ENCODE peak calls at places on chromosomes 4 and X, in nine cellular contexts. O is psoas muscle; W is mammary epithelial cell; T is GM12865; G is CD8-positive, alpha-beta memory T cell; B is astrocyte of the cerebellum; C is GM06990; P is naive thymus-derived CD4-positive, alpha-beta T cell; V is tibial nerve. A is an unnamed sample.

GRCh38 chrX:68355629-68355920 is 77.7 kb downstream of the OPHN1 start:
- DNase-seq in C (no peak), G (no peak), P (no peak), V (no peak), O (no peak), W (peak), B (no peak), T (no peak), A (peak)

GRCh38 chr4:21177092-21177491 is 476.8 kb downstream of the PACRGL start:
- DNase-seq in W (no peak), G (no peak), V (no peak), B (no peak), O (no peak), T (no peak), P (no peak), C (no peak), A (no peak)

GRCh38 chr4:106370214-106370613 is 1.6 kb upstream of the GIMD1 start:
- DNase-seq in T (no peak), G (no peak), C (no peak), W (no peak), B (no peak), V (no peak), P (no peak), O (no peak), A (no peak)

GRCh38 chrX:32644476-32644875 is 566.9 kb downstream of the DMD start:
- DNase-seq in G (no peak), O (no peak), B (no peak), V (no peak), C (no peak), W (no peak), P (no peak), T (no peak), A (no peak)

GRCh38 chrX:45295587-45295986 is 94.9 kb upstream of the DIPK2B start:
- DNase-seq in O (no peak), V (no peak), P (no peak), W (peak), B (peak), G (no peak), C (no peak), T (no peak), A (peak)

GRCh38 chr4:48121180-48121579 is 12.9 kb downstream of the TXK start:
- DNase-seq in V (no peak), P (no peak), W (no peak), C (no peak), O (no peak), G (no peak), T (no peak), B (no peak), A (peak)

GRCh38 chr4:109298279-109299010 is 4.0 kb downstream of the COL25A1 start:
- DNase-seq in B (no peak), W (no peak), G (no peak), C (no peak), V (no peak), T (peak), O (no peak), P (no peak), A (peak)

GRCh38 chr4:124334119-124334518 is 378.4 kb downstream of the ANKRD50 start:
- DNase-seq in B (peak), G (no peak), V (no peak), W (peak), P (no peak), O (no peak), C (no peak), T (peak), A (peak)

GRCh38 chr4:108068422-108068821 is 78.7 kb downstream of the HADH start:
- DNase-seq in V (no peak), G (no peak), O (no peak), W (no peak), P (no peak), C (no peak), T (no peak), B (no peak), A (no peak)

GRCh38 chrX:2311483-2311882 is 189.3 kb downstream of the DHRSX start:
- DNase-seq in O (no peak), V (no peak), G (no peak), P (no peak), C (no peak), T (no peak), B (no peak), W (no peak), A (no peak)

GRCh38 chr4:25030283-25031076 is at the start of gene LGI2:
- DNase-seq in T (no peak), B (no peak), V (peak), G (no peak), P (no peak), C (no peak), W (no peak), O (peak), A (no peak)

GRCh38 chr4:25032126-25032525 is 1.4 kb upstream of the LGI2 start:
- DNase-seq in T (no peak), P (no peak), O (no peak), W (no peak), V (no peak), G (no peak), C (no peak), B (no peak), A (peak)

GRCh38 chr4:25029479-25030282 is 1.1 kb downstream of the LGI2 start:
- DNase-seq in V (no peak), O (no peak), T (no peak), G (no peak), W (no peak), C (no peak), P (no peak), B (no peak), A (no peak)

DNA sequence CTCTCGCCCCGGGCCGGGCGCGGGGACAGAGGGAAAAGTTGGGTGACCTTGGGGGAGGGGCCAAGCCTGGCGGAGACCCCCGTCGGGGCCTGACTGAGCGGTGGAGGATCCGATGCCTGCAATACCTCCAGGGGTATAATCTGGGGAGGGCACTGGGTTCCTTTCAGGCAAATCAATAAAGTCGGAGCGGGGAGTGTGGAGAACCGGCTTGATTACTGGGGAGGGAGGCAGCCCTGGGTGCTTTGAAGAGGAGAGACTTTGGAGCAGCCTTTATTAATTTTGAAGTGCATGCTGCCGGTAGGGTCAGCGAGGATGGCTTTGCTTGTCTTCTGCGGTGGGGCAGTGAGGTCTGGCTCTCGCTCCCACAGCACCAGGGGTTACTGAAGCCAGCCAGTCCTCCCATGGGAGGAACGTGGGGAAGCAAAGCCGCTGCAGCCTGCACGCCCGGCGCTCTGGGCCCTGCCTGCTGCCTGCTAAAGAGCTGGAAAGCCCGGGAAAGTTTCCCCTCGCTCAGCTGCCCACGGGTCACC is 396 bp upstream of the LGI2 start:
- DNase-seq in T (no peak), O (no peak), C (no peak), G (no peak), W (no peak), B (no peak), V (no peak), P (no peak), A (no peak)
- H3K4me3 ChIP-seq in T (no peak), O (peak), C (no peak), G (no peak), W (no peak), B (peak), V (peak), P (no peak), A (no peak)

DNA sequence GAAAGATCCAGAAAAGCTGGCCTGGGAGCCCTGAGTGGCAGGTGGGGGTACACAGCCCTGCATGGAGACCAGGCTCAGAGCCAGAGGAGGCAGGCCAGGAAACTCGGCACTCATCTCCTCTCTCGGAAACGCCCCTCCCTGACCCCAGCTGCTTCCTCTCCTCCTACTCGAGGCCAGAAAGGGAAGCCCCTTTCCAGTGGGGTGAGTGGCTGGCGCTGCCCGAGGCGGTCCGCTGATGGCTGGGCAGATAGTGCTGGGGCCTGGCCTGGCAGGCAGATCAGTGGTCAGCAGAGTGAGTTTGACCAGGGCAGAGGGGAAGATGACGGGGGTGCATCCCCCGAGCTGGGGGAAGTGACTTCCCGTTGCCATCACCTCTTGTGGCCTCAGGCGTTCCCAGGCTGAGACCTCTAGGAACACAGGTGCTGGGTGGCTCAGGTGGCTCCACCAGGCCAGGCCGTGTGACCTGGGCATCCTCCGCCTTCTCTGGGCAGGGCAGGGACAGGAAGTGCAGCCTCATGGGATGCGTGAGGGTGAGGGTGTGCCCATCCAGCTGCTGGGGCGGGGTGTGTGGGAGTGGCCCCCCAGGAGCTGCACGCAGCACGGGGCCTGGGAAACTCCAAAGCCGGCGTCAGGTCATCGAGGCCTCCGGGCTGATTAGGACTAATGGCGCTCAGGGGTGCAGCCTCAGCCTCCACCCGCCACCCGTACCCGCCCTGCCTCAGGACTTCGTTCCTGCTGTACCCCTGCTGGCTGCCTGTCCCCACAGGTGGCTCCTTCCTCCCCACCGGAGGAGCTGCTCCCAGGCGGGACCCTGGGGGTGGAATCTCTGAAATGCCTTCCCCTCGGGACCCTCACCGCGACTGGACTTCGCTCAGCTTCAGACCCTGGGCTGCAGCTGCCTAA is 5.8 kb downstream of the SH3BP2 start:
- DNase-seq in W (no peak), V (peak), G (peak), T (peak), O (peak), B (no peak), C (peak), P (peak), A (peak)
- H3K4me3 ChIP-seq in W (no peak), V (peak), G (peak), T (peak), O (peak), B (no peak), C (peak), P (peak), A (no peak)

DNA sequence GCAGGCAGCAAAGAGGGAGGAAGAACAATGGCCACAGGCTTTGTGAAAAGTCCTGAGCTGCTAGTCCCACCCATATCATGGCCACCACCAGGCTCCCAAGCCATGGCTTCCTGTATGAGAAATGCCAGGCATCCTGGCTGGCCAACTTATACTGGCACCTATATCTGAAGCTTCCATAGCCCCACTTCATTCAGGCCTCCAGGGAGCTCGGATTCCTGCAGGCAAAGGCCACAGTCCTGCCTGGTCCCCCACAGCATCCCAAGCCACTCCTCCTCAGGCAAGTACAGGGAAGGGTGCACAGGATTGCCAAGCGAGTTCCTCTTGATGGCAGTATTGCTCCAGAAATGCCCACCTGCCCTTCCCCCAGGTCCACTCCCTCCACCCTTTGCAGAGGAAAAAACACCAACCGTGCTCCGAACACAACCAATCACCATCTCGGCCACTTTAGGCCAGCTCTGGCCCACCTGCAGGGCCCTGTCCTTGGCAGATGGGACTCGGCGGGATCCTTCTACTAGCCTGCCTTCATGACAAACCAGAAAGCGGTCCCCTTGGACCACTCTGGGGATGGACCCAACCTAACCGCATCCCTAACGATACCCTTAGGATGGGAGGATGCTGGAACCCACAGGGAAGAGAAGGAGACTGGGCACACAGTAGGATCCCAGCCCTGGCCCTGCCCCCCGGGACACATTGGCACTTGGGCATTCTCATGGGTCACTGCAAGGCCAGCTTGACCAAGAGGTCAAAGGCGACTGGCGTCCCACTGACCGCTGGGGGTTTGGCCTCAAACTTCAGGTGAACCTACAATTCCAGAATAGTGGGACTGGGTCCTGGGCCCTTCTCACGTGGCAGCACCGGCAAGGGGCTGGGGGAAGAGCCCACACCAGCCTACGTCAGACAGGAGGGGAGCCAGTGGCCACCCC is 220.4 kb upstream of the AGTR2 start:
- DNase-seq in P (peak), T (no peak), O (no peak), G (no peak), C (peak), W (peak), B (no peak), V (no peak), A (no peak)
- H3K4me3 ChIP-seq in P (no peak), T (no peak), O (no peak), G (no peak), C (no peak), W (no peak), B (no peak), V (no peak), A (no peak)

DNA sequence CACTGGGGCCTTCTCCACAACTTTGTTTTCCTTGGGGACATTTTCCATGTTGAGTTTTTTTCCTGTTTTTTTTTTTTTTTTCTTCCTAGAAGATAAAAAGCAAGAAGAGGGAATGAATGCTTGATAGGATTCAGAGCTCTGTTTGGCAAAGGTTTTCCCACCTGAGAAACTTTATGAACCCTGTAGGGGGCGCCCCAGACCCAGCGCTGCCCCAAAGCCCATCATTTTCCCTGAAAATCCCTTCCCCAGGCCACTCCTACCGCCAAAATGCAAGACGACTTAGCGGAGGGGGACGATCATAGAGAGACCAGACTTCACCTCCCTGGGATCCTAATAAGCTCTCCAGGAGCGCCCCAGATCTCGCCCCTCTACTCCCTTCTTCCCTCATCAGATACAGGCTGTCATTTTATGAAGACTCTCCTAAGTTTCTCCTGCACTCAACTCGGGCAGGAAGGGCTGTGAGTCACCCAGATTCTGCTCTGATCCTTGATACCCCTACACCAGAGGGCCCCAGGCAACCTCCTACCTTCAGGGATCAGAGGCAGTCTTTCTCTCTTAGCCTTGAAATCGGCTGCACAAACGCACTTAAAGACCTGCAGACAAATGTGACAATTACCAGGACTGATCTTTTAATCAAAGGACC is 1.4 kb downstream of the BEX5 start:
- DNase-seq in B (no peak), G (peak), O (no peak), W (no peak), C (no peak), V (no peak), P (peak), T (no peak), A (no peak)
- H3K4me3 ChIP-seq in B (no peak), G (peak), O (no peak), W (no peak), C (no peak), V (no peak), P (peak), T (no peak), A (no peak)

GRCh38 chrX:24054182-24055042 is at the start of gene EIF2S3:
- DNase-seq in C (peak), P (peak), V (peak), B (peak), W (peak), O (peak), T (peak), G (peak), A (peak)
- H3K4me3 ChIP-seq in C (no peak), P (peak), V (peak), B (peak), W (no peak), O (no peak), T (no peak), G (peak), A (peak)

GRCh38 chrX:155053656-155054055 is 17.3 kb downstream of the CMC4 start:
- DNase-seq in P (no peak), G (no peak), C (no peak), B (no peak), W (no peak), T (no peak), V (no peak), O (no peak), A (no peak)
- H3K4me3 ChIP-seq in P (no peak), G (no peak), C (no peak), B (no peak), W (no peak), T (no peak), V (no peak), O (no peak), A (no peak)

GRCh38 chr4:165330071-165330470 is 2.6 kb downstream of the MSMO1 start:
- DNase-seq in P (no peak), O (no peak), T (no peak), V (no peak), W (no peak), C (no peak), B (no peak), G (no peak), A (no peak)

GRCh38 chr4:165330666-165331065 is 3.2 kb downstream of the MSMO1 start:
- DNase-seq in G (no peak), P (no peak), W (no peak), C (no peak), V (no peak), O (no peak), T (no peak), B (no peak), A (no peak)

GRCh38 chr4:165331823-165332222 is 4.4 kb downstream of the MSMO1 start:
- DNase-seq in O (no peak), W (no peak), V (no peak), G (no peak), T (no peak), P (no peak), B (no peak), C (no peak), A (no peak)

GRCh38 chr4:165331316-165331715 is 3.8 kb downstream of the MSMO1 start:
- DNase-seq in T (peak), O (no peak), W (no peak), V (no peak), B (no peak), C (no peak), P (no peak), G (no peak), A (peak)

GRCh38 chr4:165332502-165332901 is 5.0 kb downstream of the MSMO1 start:
- DNase-seq in G (no peak), V (no peak), P (no peak), T (no peak), B (no peak), O (no peak), W (no peak), C (no peak), A (no peak)
- H3K4me3 ChIP-seq in G (no peak), V (no peak), P (no peak), T (no peak), B (peak), O (no peak), W (no peak), C (no peak), A (no peak)

DNA sequence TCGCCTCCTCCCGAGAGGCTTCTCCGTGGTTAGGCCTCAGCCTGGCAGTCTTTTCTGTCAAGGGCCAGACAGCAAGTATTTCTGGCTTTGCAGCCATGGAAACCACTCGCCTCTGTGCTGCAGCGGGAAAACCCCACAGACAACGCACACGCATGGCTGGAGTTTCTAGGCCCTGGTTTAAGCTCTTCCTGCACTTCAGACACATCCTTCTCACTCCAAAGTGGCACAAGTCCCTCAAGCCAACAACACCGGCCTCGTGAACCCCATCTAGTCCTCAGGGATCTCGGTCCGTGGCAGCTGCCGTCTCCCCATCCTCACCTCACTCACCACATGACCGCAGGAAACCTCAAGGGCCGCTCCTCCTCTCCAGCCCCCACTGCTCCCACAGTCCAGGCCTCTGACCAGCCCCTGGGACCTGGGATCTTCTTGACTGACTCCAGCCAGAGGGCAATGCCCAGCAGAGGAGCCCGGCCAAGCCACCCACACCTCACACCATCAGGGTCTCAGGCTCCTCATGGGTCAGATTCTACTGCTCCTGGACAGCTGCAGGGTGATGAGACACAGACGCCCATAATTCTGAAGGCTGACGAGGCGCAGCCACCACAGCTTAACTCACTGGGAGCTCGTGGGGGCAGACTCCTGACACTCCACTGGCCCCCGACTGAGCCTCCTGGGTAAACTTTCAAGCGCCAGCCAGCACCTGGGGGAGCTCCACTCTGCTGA is 21.7 kb downstream of the LETM1 start:
- DNase-seq in P (no peak), W (no peak), O (no peak), B (no peak), V (no peak), G (no peak), T (peak), C (peak), A (no peak)
- H3K4me3 ChIP-seq in P (no peak), W (no peak), O (no peak), B (no peak), V (no peak), G (no peak), T (no peak), C (no peak), A (no peak)